ENCODE peak calls at places on chromosomes 4 and X, in nine cellular contexts. One of them, this sample, is unnamed.

GRCh38 chr4:76385974-76386373 is 35.0 kb downstream of the CCDC158 start:
- DNase-seq in IMR-90: no peak
- DNase-seq in GM12878: no peak
- DNase-seq in uterus: no peak
- DNase-seq in heart left ventricle: no peak
- DNase-seq in sigmoid colon: no peak
- DNase-seq in lower leg skin: no peak
- DNase-seq in HCT116: no peak
- DNase-seq in HepG2: no peak
- DNase-seq in this sample: no peak

GRCh38 chr4:56630876-56631666 is 50.0 kb downstream of the HOPX start:
- DNase-seq in heart left ventricle: no peak
- DNase-seq in uterus: no peak
- DNase-seq in lower leg skin: no peak
- DNase-seq in HCT116: no peak
- DNase-seq in HepG2: no peak
- DNase-seq in GM12878: no peak
- DNase-seq in IMR-90: peak; percentile 51
- DNase-seq in sigmoid colon: no peak
- DNase-seq in this sample: no peak

GRCh38 chr4:159018062-159018629 is 84.7 kb upstream of the RAPGEF2 start:
- DNase-seq in HCT116: no peak
- DNase-seq in GM12878: peak; percentile 76
- DNase-seq in uterus: no peak
- DNase-seq in heart left ventricle: no peak
- DNase-seq in HepG2: no peak
- DNase-seq in lower leg skin: no peak
- DNase-seq in IMR-90: no peak
- DNase-seq in sigmoid colon: no peak
- DNase-seq in this sample: no peak

GRCh38 chr4:93731448-93731847 is 97.1 kb upstream of the ATOH1 start:
- DNase-seq in heart left ventricle: no peak
- DNase-seq in IMR-90: peak; percentile 9
- DNase-seq in HepG2: no peak
- DNase-seq in lower leg skin: no peak
- DNase-seq in uterus: no peak
- DNase-seq in HCT116: no peak
- DNase-seq in sigmoid colon: no peak
- DNase-seq in GM12878: no peak
- DNase-seq in this sample: no peak

GRCh38 chrX:153638041-153638371 is 9.0 kb upstream of the DUSP9 start:
- DNase-seq in heart left ventricle: no peak
- DNase-seq in lower leg skin: no peak
- DNase-seq in sigmoid colon: no peak
- DNase-seq in IMR-90: no peak
- DNase-seq in GM12878: no peak
- DNase-seq in HCT116: no peak
- DNase-seq in HepG2: no peak
- DNase-seq in uterus: no peak
- DNase-seq in this sample: no peak

GRCh38 chr4:168731006-168731636 is 234.3 kb downstream of the PALLD start:
- DNase-seq in GM12878: no peak
- DNase-seq in IMR-90: peak; percentile 83
- DNase-seq in sigmoid colon: no peak
- DNase-seq in lower leg skin: no peak
- DNase-seq in HepG2: no peak
- DNase-seq in heart left ventricle: no peak
- DNase-seq in HCT116: no peak
- DNase-seq in uterus: no peak
- DNase-seq in this sample: no peak

GRCh38 chrX:19658030-19658429 is 142.7 kb upstream of the MAP3K15 start:
- DNase-seq in uterus: no peak
- DNase-seq in HepG2: no peak
- DNase-seq in sigmoid colon: no peak
- DNase-seq in IMR-90: peak; percentile 49
- DNase-seq in HCT116: no peak
- DNase-seq in lower leg skin: no peak
- DNase-seq in GM12878: no peak
- DNase-seq in heart left ventricle: no peak
- DNase-seq in this sample: no peak

GRCh38 chr4:188955066-188955465 is 815.8 kb downstream of the TRIML1 start:
- DNase-seq in HCT116: no peak
- DNase-seq in HepG2: no peak
- DNase-seq in uterus: no peak
- DNase-seq in sigmoid colon: no peak
- DNase-seq in lower leg skin: no peak
- DNase-seq in IMR-90: no peak
- DNase-seq in GM12878: no peak
- DNase-seq in heart left ventricle: no peak
- DNase-seq in this sample: no peak

GRCh38 chr4:3248811-3249661 is at the start of gene MSANTD1:
- DNase-seq in HCT116: no peak
- DNase-seq in HepG2: no peak
- DNase-seq in lower leg skin: no peak
- DNase-seq in sigmoid colon: no peak
- DNase-seq in GM12878: no peak
- DNase-seq in uterus: no peak
- DNase-seq in heart left ventricle: peak; percentile 53
- DNase-seq in IMR-90: peak; percentile 60
- DNase-seq in this sample: no peak

GRCh38 chrX:2351999-2352995 is 148.5 kb downstream of the DHRSX start:
- DNase-seq in IMR-90: peak; percentile 99
- DNase-seq in lower leg skin: no peak
- DNase-seq in HCT116: no peak
- DNase-seq in sigmoid colon: no peak
- DNase-seq in HepG2: no peak
- DNase-seq in heart left ventricle: no peak
- DNase-seq in GM12878: no peak
- DNase-seq in uterus: no peak
- DNase-seq in this sample: no peak

GRCh38 chrX:26918633-26919032 is 544.5 kb downstream of the PPP4R3C start:
- DNase-seq in GM12878: no peak
- DNase-seq in sigmoid colon: no peak
- DNase-seq in lower leg skin: no peak
- DNase-seq in uterus: no peak
- DNase-seq in HepG2: peak; percentile 23
- DNase-seq in heart left ventricle: no peak
- DNase-seq in IMR-90: no peak
- DNase-seq in HCT116: peak; percentile 12
- DNase-seq in this sample: peak; percentile 12

GRCh38 chr4:77911842-77912450 is 49.3 kb downstream of the MRPL1 start:
- DNase-seq in HepG2: no peak
- DNase-seq in uterus: no peak
- DNase-seq in IMR-90: peak; percentile 37
- DNase-seq in heart left ventricle: no peak
- DNase-seq in HCT116: no peak
- DNase-seq in lower leg skin: no peak
- DNase-seq in sigmoid colon: no peak
- DNase-seq in GM12878: peak; percentile 11
- DNase-seq in this sample: no peak

GRCh38 chrX:69314436-69315348 is 149.4 kb upstream of the PJA1 start:
- DNase-seq in HCT116: no peak
- DNase-seq in GM12878: no peak
- DNase-seq in heart left ventricle: no peak
- DNase-seq in sigmoid colon: no peak
- DNase-seq in uterus: no peak
- DNase-seq in lower leg skin: no peak
- DNase-seq in IMR-90: no peak
- DNase-seq in HepG2: no peak
- DNase-seq in this sample: no peak

GRCh38 chr4:164318350-164318749 is 435.6 kb upstream of the SMIM31 start:
- DNase-seq in sigmoid colon: no peak
- DNase-seq in heart left ventricle: no peak
- DNase-seq in HCT116: no peak
- DNase-seq in GM12878: no peak
- DNase-seq in lower leg skin: no peak
- DNase-seq in HepG2: no peak
- DNase-seq in uterus: no peak
- DNase-seq in IMR-90: no peak
- DNase-seq in this sample: no peak

GRCh38 chr4:3783691-3784306 is 17.6 kb downstream of the ADRA2C start:
- DNase-seq in HCT116: no peak
- DNase-seq in IMR-90: no peak
- DNase-seq in heart left ventricle: peak; percentile 56
- DNase-seq in sigmoid colon: no peak
- DNase-seq in uterus: no peak
- DNase-seq in HepG2: no peak
- DNase-seq in lower leg skin: no peak
- DNase-seq in GM12878: no peak
- DNase-seq in this sample: peak; percentile 33

GRCh38 chr4:127479031-127479622 is 153.6 kb upstream of the INTU start:
- DNase-seq in GM12878: no peak
- DNase-seq in heart left ventricle: no peak
- DNase-seq in HepG2: peak; percentile 5
- DNase-seq in uterus: no peak
- DNase-seq in sigmoid colon: no peak
- DNase-seq in HCT116: peak; percentile 39
- DNase-seq in IMR-90: peak; percentile 52
- DNase-seq in lower leg skin: no peak
- DNase-seq in this sample: no peak

GRCh38 chrX:42680651-42681050 is 97.3 kb downstream of the PPP1R2C start:
- DNase-seq in lower leg skin: no peak
- DNase-seq in uterus: no peak
- DNase-seq in IMR-90: no peak
- DNase-seq in HepG2: no peak
- DNase-seq in sigmoid colon: no peak
- DNase-seq in GM12878: no peak
- DNase-seq in heart left ventricle: no peak
- DNase-seq in HCT116: no peak
- DNase-seq in this sample: peak; percentile 51

GRCh38 chrX:132622130-132622529 is 133.3 kb upstream of the MBNL3 start:
- DNase-seq in HepG2: no peak
- DNase-seq in HCT116: peak; percentile 8
- DNase-seq in uterus: no peak
- DNase-seq in sigmoid colon: no peak
- DNase-seq in heart left ventricle: no peak
- DNase-seq in lower leg skin: no peak
- DNase-seq in IMR-90: peak; percentile 35
- DNase-seq in GM12878: no peak
- DNase-seq in this sample: no peak

GRCh38 chr4:143352052-143352451 is 15.4 kb downstream of the GAB1 start:
- DNase-seq in IMR-90: no peak
- DNase-seq in lower leg skin: no peak
- DNase-seq in heart left ventricle: no peak
- DNase-seq in uterus: no peak
- DNase-seq in HepG2: no peak
- DNase-seq in sigmoid colon: no peak
- DNase-seq in HCT116: no peak
- DNase-seq in GM12878: no peak
- DNase-seq in this sample: no peak

GRCh38 chr4:17717301-17717700 is 64.1 kb downstream of the FAM184B start:
- DNase-seq in HepG2: no peak
- DNase-seq in lower leg skin: no peak
- DNase-seq in GM12878: no peak
- DNase-seq in heart left ventricle: no peak
- DNase-seq in sigmoid colon: no peak
- DNase-seq in HCT116: no peak
- DNase-seq in uterus: no peak
- DNase-seq in IMR-90: no peak
- DNase-seq in this sample: no peak

GRCh38 chrX:131262738-131263679 is 26.1 kb downstream of the IGSF1 start:
- DNase-seq in lower leg skin: no peak
- DNase-seq in heart left ventricle: no peak
- DNase-seq in sigmoid colon: no peak
- DNase-seq in HepG2: peak; percentile 35
- DNase-seq in GM12878: no peak
- DNase-seq in IMR-90: no peak
- DNase-seq in uterus: no peak
- DNase-seq in HCT116: peak; percentile 16
- DNase-seq in this sample: peak; percentile 61

GRCh38 chr4:164931551-164932324 is 45.7 kb downstream of the TRIM61 start:
- DNase-seq in lower leg skin: no peak
- DNase-seq in GM12878: no peak
- DNase-seq in HCT116: no peak
- DNase-seq in HepG2: no peak
- DNase-seq in sigmoid colon: no peak
- DNase-seq in IMR-90: no peak
- DNase-seq in heart left ventricle: no peak
- DNase-seq in uterus: no peak
- DNase-seq in this sample: no peak

GRCh38 chrX:53048169-53049126 is at the start of gene GPR173:
- DNase-seq in sigmoid colon: peak; percentile 76
- DNase-seq in heart left ventricle: peak; percentile 64
- DNase-seq in lower leg skin: no peak
- DNase-seq in HepG2: no peak
- DNase-seq in uterus: peak; percentile 50
- DNase-seq in GM12878: no peak
- DNase-seq in IMR-90: peak; percentile 66
- DNase-seq in HCT116: no peak
- DNase-seq in this sample: no peak
- H3K4me3 ChIP-seq in sigmoid colon: peak within 1 kb of the TSS; percentile 39
- H3K4me3 ChIP-seq in heart left ventricle: peak within 1 kb of the TSS; percentile 59
- H3K4me3 ChIP-seq in lower leg skin: peak within 1 kb of the TSS; percentile 15
- H3K4me3 ChIP-seq in HepG2: peak within 1 kb of the TSS; percentile 23
- H3K4me3 ChIP-seq in uterus: peak within 1 kb of the TSS; percentile 46
- H3K4me3 ChIP-seq in GM12878: no peak within 1 kb of the TSS
- H3K4me3 ChIP-seq in IMR-90: peak within 1 kb of the TSS; percentile 100
- H3K4me3 ChIP-seq in HCT116: peak within 1 kb of the TSS; percentile 60
- H3K4me3 ChIP-seq in this sample: no peak within 1 kb of the TSS

DNA sequence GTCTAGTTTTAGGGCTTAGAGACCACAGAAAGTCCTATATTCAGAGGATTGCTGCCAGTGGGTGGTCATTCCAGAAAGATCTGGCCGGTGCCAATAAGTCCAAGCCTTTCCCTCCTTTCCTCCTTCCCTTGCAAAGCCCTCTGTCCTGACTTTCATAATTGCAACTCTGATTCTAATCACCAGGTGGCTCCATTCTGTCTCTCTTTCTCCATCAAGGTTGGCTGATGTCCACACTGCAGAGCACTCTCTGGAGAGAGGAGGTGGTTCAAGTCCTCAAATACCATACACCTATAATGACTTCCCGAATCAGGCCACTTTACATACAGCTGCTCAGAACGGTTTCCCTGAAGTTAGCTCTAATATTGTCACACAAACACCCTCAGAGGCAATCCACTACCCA is 22.4 kb upstream of the ARMCX4 start:
- DNase-seq in sigmoid colon: no peak
- DNase-seq in HCT116: peak; percentile 15
- DNase-seq in GM12878: no peak
- DNase-seq in lower leg skin: no peak
- DNase-seq in HepG2: peak; percentile 10
- DNase-seq in IMR-90: peak; percentile 24
- DNase-seq in uterus: no peak
- DNase-seq in heart left ventricle: no peak
- DNase-seq in this sample: no peak
- TF ChIP-seq CTCF in sigmoid colon: no peak
- TF ChIP-seq CTCF in HCT116: peak; percentile 33
- TF ChIP-seq CTCF in GM12878: peak; percentile 30
- TF ChIP-seq CTCF in lower leg skin: no peak
- TF ChIP-seq CTCF in HepG2: peak; percentile 46
- TF ChIP-seq CTCF in IMR-90: peak; percentile 43
- TF ChIP-seq CTCF in uterus: no peak
- TF ChIP-seq CTCF in heart left ventricle: no peak
- TF ChIP-seq CTCF in this sample: no peak

GRCh38 chr4:1579834-1580686 is 104.1 kb downstream of the FAM53A start:
- DNase-seq in heart left ventricle: peak; percentile 95
- DNase-seq in GM12878: no peak
- DNase-seq in lower leg skin: peak; percentile 90
- DNase-seq in uterus: no peak
- DNase-seq in HepG2: peak; percentile 15
- DNase-seq in sigmoid colon: peak; percentile 97
- DNase-seq in HCT116: peak; percentile 54
- DNase-seq in IMR-90: no peak
- DNase-seq in this sample: peak; percentile 83
- TF ChIP-seq POLR2A in heart left ventricle: no peak
- TF ChIP-seq POLR2A in GM12878: no peak
- TF ChIP-seq POLR2A in lower leg skin: no peak
- TF ChIP-seq POLR2A in uterus: peak; percentile 50
- TF ChIP-seq POLR2A in HepG2: no peak
- TF ChIP-seq POLR2A in sigmoid colon: peak; percentile 14
- TF ChIP-seq POLR2A in HCT116: no peak
- TF ChIP-seq POLR2A in IMR-90: no peak
- TF ChIP-seq POLR2A in this sample: peak; percentile 27

GRCh38 chrX:108437789-108438623 is at the start of gene COL4A6:
- DNase-seq in heart left ventricle: no peak
- DNase-seq in HCT116: no peak
- DNase-seq in IMR-90: no peak
- DNase-seq in HepG2: peak; percentile 23
- DNase-seq in sigmoid colon: no peak
- DNase-seq in GM12878: no peak
- DNase-seq in uterus: peak; percentile 41
- DNase-seq in lower leg skin: peak; percentile 13
- DNase-seq in this sample: peak; percentile 1
- H3K4me3 ChIP-seq in heart left ventricle: peak within 1 kb of the TSS; percentile 67
- H3K4me3 ChIP-seq in HCT116: peak within 1 kb of the TSS; percentile 70
- H3K4me3 ChIP-seq in IMR-90: peak within 1 kb of the TSS; percentile 89
- H3K4me3 ChIP-seq in HepG2: peak within 1 kb of the TSS; percentile 72
- H3K4me3 ChIP-seq in sigmoid colon: no peak within 1 kb of the TSS
- H3K4me3 ChIP-seq in GM12878: no peak within 1 kb of the TSS
- H3K4me3 ChIP-seq in uterus: peak within 1 kb of the TSS; percentile 49
- H3K4me3 ChIP-seq in lower leg skin: no peak within 1 kb of the TSS
- H3K4me3 ChIP-seq in this sample: no peak within 1 kb of the TSS